ENCODE peak calls at places on chromosomes 13 and 19, in seven cellular contexts. One of them, this sample, is unnamed.

GRCh38 chr13:50831510-50831909 is 12.0 kb downstream of the DLEU7 start:
- DNase-seq in H1: no peak
- DNase-seq in K562: no peak
- DNase-seq in A549: no peak
- DNase-seq in IMR-90: no peak
- DNase-seq in GM12878: no peak
- DNase-seq in SK-N-SH: no peak
- DNase-seq in this sample: no peak

GRCh38 chr13:94712812-94713555 is 639 bp upstream of the SOX21 start:
- DNase-seq in H1: peak
- DNase-seq in SK-N-SH: peak
- DNase-seq in K562: no peak
- DNase-seq in IMR-90: peak
- DNase-seq in GM12878: no peak
- DNase-seq in A549: peak
- DNase-seq in this sample: no peak

GRCh38 chr19:42469311-42470239 is 26.8 kb upstream of the CXCL17 start:
- DNase-seq in H1: no peak
- DNase-seq in GM12878: no peak
- DNase-seq in SK-N-SH: no peak
- DNase-seq in A549: no peak
- DNase-seq in K562: no peak
- DNase-seq in IMR-90: no peak
- DNase-seq in this sample: no peak

GRCh38 chr13:42553098-42554046 is 20.6 kb upstream of the TNFSF11 start:
- DNase-seq in A549: peak
- DNase-seq in K562: no peak
- DNase-seq in SK-N-SH: no peak
- DNase-seq in IMR-90: peak
- DNase-seq in GM12878: no peak
- DNase-seq in H1: no peak
- DNase-seq in this sample: no peak

GRCh38 chr13:66219493-66219892 is 1010.6 kb downstream of the PCDH9 start:
- DNase-seq in K562: no peak
- DNase-seq in A549: no peak
- DNase-seq in IMR-90: no peak
- DNase-seq in SK-N-SH: no peak
- DNase-seq in H1: no peak
- DNase-seq in GM12878: no peak
- DNase-seq in this sample: no peak

GRCh38 chr19:44905437-44906160 is at the start of gene APOE:
- DNase-seq in H1: peak
- DNase-seq in K562: peak
- DNase-seq in GM12878: no peak
- DNase-seq in SK-N-SH: peak
- DNase-seq in A549: no peak
- DNase-seq in IMR-90: no peak
- DNase-seq in this sample: no peak

GRCh38 chr19:33219261-33219812 is 6.3 kb downstream of the SLC7A10 start:
- DNase-seq in A549: no peak
- DNase-seq in H1: peak
- DNase-seq in IMR-90: peak
- DNase-seq in SK-N-SH: no peak
- DNase-seq in GM12878: no peak
- DNase-seq in K562: no peak
- DNase-seq in this sample: no peak

GRCh38 chr19:55228015-55228391 is 560 bp downstream of the TMEM86B start:
- DNase-seq in GM12878: no peak
- DNase-seq in A549: no peak
- DNase-seq in SK-N-SH: peak
- DNase-seq in H1: no peak
- DNase-seq in K562: no peak
- DNase-seq in IMR-90: no peak
- DNase-seq in this sample: no peak

GRCh38 chr13:49366841-49367240 is 77.0 kb downstream of the CAB39L start:
- DNase-seq in GM12878: no peak
- DNase-seq in H1: no peak
- DNase-seq in K562: no peak
- DNase-seq in IMR-90: peak
- DNase-seq in SK-N-SH: no peak
- DNase-seq in A549: no peak
- DNase-seq in this sample: no peak

GRCh38 chr13:58574791-58575190 is 943.2 kb downstream of the PCDH17 start:
- DNase-seq in GM12878: no peak
- DNase-seq in SK-N-SH: no peak
- DNase-seq in K562: no peak
- DNase-seq in H1: no peak
- DNase-seq in A549: no peak
- DNase-seq in IMR-90: no peak
- DNase-seq in this sample: no peak

GRCh38 chr19:39497850-39498261 is 891 bp upstream of the DLL3 start:
- DNase-seq in SK-N-SH: peak
- DNase-seq in K562: peak
- DNase-seq in H1: peak
- DNase-seq in A549: peak
- DNase-seq in GM12878: no peak
- DNase-seq in IMR-90: peak
- DNase-seq in this sample: no peak

GRCh38 chr19:53365899-53366493 is 491 bp downstream of the ZNF525 start:
- DNase-seq in IMR-90: no peak
- DNase-seq in SK-N-SH: peak
- DNase-seq in GM12878: no peak
- DNase-seq in H1: no peak
- DNase-seq in A549: no peak
- DNase-seq in K562: peak
- DNase-seq in this sample: no peak

GRCh38 chr19:33303791-33304759 is 1.7 kb upstream of the CEBPA start:
- DNase-seq in IMR-90: no peak
- DNase-seq in GM12878: no peak
- DNase-seq in H1: no peak
- DNase-seq in A549: no peak
- DNase-seq in K562: peak
- DNase-seq in SK-N-SH: no peak
- DNase-seq in this sample: no peak

GRCh38 chr13:47976325-47976724 is 24.7 kb downstream of the SUCLA2 start:
- DNase-seq in GM12878: no peak
- DNase-seq in K562: no peak
- DNase-seq in SK-N-SH: no peak
- DNase-seq in A549: no peak
- DNase-seq in H1: no peak
- DNase-seq in IMR-90: no peak
- DNase-seq in this sample: no peak

GRCh38 chr13:70829748-70830147 is 721.5 kb upstream of the KLHL1 start:
- DNase-seq in H1: no peak
- DNase-seq in GM12878: no peak
- DNase-seq in IMR-90: no peak
- DNase-seq in SK-N-SH: no peak
- DNase-seq in K562: no peak
- DNase-seq in A549: no peak
- DNase-seq in this sample: no peak

GRCh38 chr13:29621401-29621800 is 25.9 kb upstream of the SLC7A1 start:
- DNase-seq in H1: no peak
- DNase-seq in IMR-90: peak
- DNase-seq in A549: no peak
- DNase-seq in GM12878: no peak
- DNase-seq in SK-N-SH: no peak
- DNase-seq in K562: no peak
- DNase-seq in this sample: no peak

GRCh38 chr19:46371371-46371901 is 24.5 kb downstream of the PPP5C start:
- DNase-seq in GM12878: no peak
- DNase-seq in SK-N-SH: no peak
- DNase-seq in IMR-90: peak
- DNase-seq in K562: no peak
- DNase-seq in A549: no peak
- DNase-seq in H1: no peak
- DNase-seq in this sample: no peak

GRCh38 chr13:46604226-46604968 is 51.4 kb downstream of the LRCH1 start:
- DNase-seq in A549: no peak
- DNase-seq in GM12878: no peak
- DNase-seq in SK-N-SH: no peak
- DNase-seq in K562: no peak
- DNase-seq in H1: no peak
- DNase-seq in IMR-90: no peak
- DNase-seq in this sample: no peak

GRCh38 chr13:34611678-34612077 is 330.4 kb upstream of the NBEA start:
- DNase-seq in IMR-90: no peak
- DNase-seq in H1: no peak
- DNase-seq in GM12878: no peak
- DNase-seq in SK-N-SH: no peak
- DNase-seq in A549: no peak
- DNase-seq in K562: no peak
- DNase-seq in this sample: no peak

GRCh38 chr13:28171266-28171665 is 32.9 kb downstream of the PAN3 start:
- DNase-seq in A549: no peak
- DNase-seq in IMR-90: no peak
- DNase-seq in GM12878: no peak
- DNase-seq in K562: no peak
- DNase-seq in H1: no peak
- DNase-seq in SK-N-SH: no peak
- DNase-seq in this sample: no peak

GRCh38 chr13:112711528-112712265 is 21.9 kb downstream of the ATP11A start:
- DNase-seq in SK-N-SH: no peak
- DNase-seq in GM12878: no peak
- DNase-seq in H1: peak
- DNase-seq in A549: peak
- DNase-seq in IMR-90: peak
- DNase-seq in K562: peak
- DNase-seq in this sample: peak

GRCh38 chr19:38451629-38452028 is 18.1 kb downstream of the RYR1 start:
- DNase-seq in GM12878: no peak
- DNase-seq in K562: no peak
- DNase-seq in SK-N-SH: no peak
- DNase-seq in A549: no peak
- DNase-seq in IMR-90: no peak
- DNase-seq in H1: no peak
- DNase-seq in this sample: no peak

GRCh38 chr19:56110515-56111448 is 10.3 kb downstream of the ZNF787 start:
- DNase-seq in IMR-90: peak
- DNase-seq in SK-N-SH: peak
- DNase-seq in GM12878: no peak
- DNase-seq in H1: no peak
- DNase-seq in A549: no peak
- DNase-seq in K562: no peak
- DNase-seq in this sample: no peak

GRCh38 chr13:99281811-99282263 is 23.7 kb upstream of the GPR18 start:
- DNase-seq in SK-N-SH: no peak
- DNase-seq in A549: no peak
- DNase-seq in K562: no peak
- DNase-seq in GM12878: no peak
- DNase-seq in H1: no peak
- DNase-seq in IMR-90: no peak
- DNase-seq in this sample: no peak

GRCh38 chr19:15810335-15810734 is 5.1 kb downstream of the OR10H1 start:
- DNase-seq in A549: peak
- DNase-seq in GM12878: no peak
- DNase-seq in K562: peak
- DNase-seq in H1: no peak
- DNase-seq in IMR-90: no peak
- DNase-seq in SK-N-SH: no peak
- DNase-seq in this sample: no peak

GRCh38 chr13:98482476-98483444 is 94.1 kb downstream of the STK24 start:
- DNase-seq in IMR-90: peak
- DNase-seq in K562: no peak
- DNase-seq in A549: no peak
- DNase-seq in SK-N-SH: no peak
- DNase-seq in H1: no peak
- DNase-seq in GM12878: no peak
- DNase-seq in this sample: no peak

GRCh38 chr13:106507560-106508274 is 27.7 kb downstream of the EFNB2 start:
- DNase-seq in H1: no peak
- DNase-seq in IMR-90: peak
- DNase-seq in GM12878: no peak
- DNase-seq in A549: peak
- DNase-seq in SK-N-SH: no peak
- DNase-seq in K562: peak
- DNase-seq in this sample: no peak

GRCh38 chr19:55196803-55197202 is 12.5 kb downstream of the PTPRH start:
- DNase-seq in GM12878: no peak
- DNase-seq in A549: peak
- DNase-seq in IMR-90: no peak
- DNase-seq in SK-N-SH: no peak
- DNase-seq in K562: no peak
- DNase-seq in H1: no peak
- DNase-seq in this sample: no peak

GRCh38 chr19:22893855-22894270 is 61.8 kb downstream of the ZNF723 start:
- DNase-seq in SK-N-SH: peak
- DNase-seq in K562: no peak
- DNase-seq in IMR-90: no peak
- DNase-seq in A549: no peak
- DNase-seq in H1: no peak
- DNase-seq in GM12878: no peak
- DNase-seq in this sample: no peak

GRCh38 chr19:36058481-36059179 is 3.9 kb downstream of the WDR62 start:
- DNase-seq in H1: no peak
- DNase-seq in IMR-90: no peak
- DNase-seq in A549: no peak
- DNase-seq in GM12878: no peak
- DNase-seq in SK-N-SH: no peak
- DNase-seq in K562: no peak
- DNase-seq in this sample: no peak
- TF ChIP-seq RAD21 in H1: no peak
- TF ChIP-seq RAD21 in IMR-90: no peak
- TF ChIP-seq RAD21 in A549: no peak
- TF ChIP-seq RAD21 in GM12878: no peak
- TF ChIP-seq RAD21 in SK-N-SH: no peak
- TF ChIP-seq RAD21 in K562: no peak
- TF ChIP-seq RAD21 in this sample: no peak

GRCh38 chr13:32314968-32315254 is 252 bp downstream of the ZAR1L start:
- DNase-seq in H1: no peak
- DNase-seq in K562: peak
- DNase-seq in A549: peak
- DNase-seq in IMR-90: peak
- DNase-seq in SK-N-SH: peak
- DNase-seq in GM12878: no peak
- DNase-seq in this sample: peak
- TF ChIP-seq RAD21 in H1: no peak
- TF ChIP-seq RAD21 in K562: no peak
- TF ChIP-seq RAD21 in A549: no peak
- TF ChIP-seq RAD21 in IMR-90: no peak
- TF ChIP-seq RAD21 in SK-N-SH: no peak
- TF ChIP-seq RAD21 in GM12878: no peak
- TF ChIP-seq RAD21 in this sample: no peak

GRCh38 chr13:114200673-114201005 is 21.6 kb downstream of the CFAP97D2 start:
- DNase-seq in A549: no peak
- DNase-seq in IMR-90: peak
- DNase-seq in H1: no peak
- DNase-seq in GM12878: no peak
- DNase-seq in K562: no peak
- DNase-seq in SK-N-SH: no peak
- DNase-seq in this sample: no peak
- TF ChIP-seq RAD21 in A549: no peak
- TF ChIP-seq RAD21 in IMR-90: no peak
- TF ChIP-seq RAD21 in H1: no peak
- TF ChIP-seq RAD21 in GM12878: no peak
- TF ChIP-seq RAD21 in K562: no peak
- TF ChIP-seq RAD21 in SK-N-SH: no peak
- TF ChIP-seq RAD21 in this sample: no peak

DNA sequence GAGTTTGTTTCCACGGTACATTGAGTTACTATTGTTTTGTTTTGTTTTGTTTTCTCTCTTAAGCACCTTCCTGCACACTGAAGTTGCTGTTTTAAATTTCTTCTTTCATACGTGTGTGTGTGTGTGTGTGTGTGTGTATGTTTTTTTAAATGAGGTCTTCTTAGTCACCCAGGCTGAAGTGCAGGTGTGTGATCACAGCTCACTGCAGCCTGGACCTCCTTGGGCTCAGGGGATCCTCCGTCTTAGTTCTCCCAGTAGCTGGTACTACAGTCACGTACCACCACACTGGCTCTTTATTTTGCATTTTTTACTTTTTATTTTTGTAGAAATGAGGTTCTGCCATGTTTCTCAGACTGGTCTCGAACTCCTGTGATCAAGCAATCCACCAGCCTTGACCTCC is 20.8 kb upstream of the ZNF429 start:
- DNase-seq in H1: no peak
- DNase-seq in GM12878: no peak
- DNase-seq in SK-N-SH: no peak
- DNase-seq in K562: no peak
- DNase-seq in IMR-90: no peak
- DNase-seq in A549: no peak
- DNase-seq in this sample: no peak
- TF ChIP-seq RAD21 in H1: no peak
- TF ChIP-seq RAD21 in GM12878: no peak
- TF ChIP-seq RAD21 in SK-N-SH: no peak
- TF ChIP-seq RAD21 in K562: no peak
- TF ChIP-seq RAD21 in IMR-90: no peak
- TF ChIP-seq RAD21 in A549: no peak
- TF ChIP-seq RAD21 in this sample: no peak

This sample was measured in HCT116.